ENCODE peak calls at places on chromosomes 12 and 14, in five cellular contexts. I is K562, Z is HepG2, S is HCT116, C is GM12878. M is an unnamed sample.
A peak's percentile ranks its signal among the peaks of the same experiment; 100 is the strongest.

GRCh38 chr12:65825573-65826512 is 1.6 kb downstream of the HMGA2 start:
- DNase-seq in I (no peak), Z (no peak), S (no peak), C (no peak), M (peak; percentile 82)

GRCh38 chr12:26113194-26113654 is 11.6 kb downstream of the BHLHE41 start:
- DNase-seq in I (no peak), Z (no peak), S (no peak), C (no peak), M (peak; percentile 51)

GRCh38 chr12:7101047-7101693 is 7.8 kb downstream of the C1RL start:
- DNase-seq in I (no peak), Z (no peak), S (no peak), C (no peak), M (no peak)

GRCh38 chr12:64670856-64671639 is 60.8 kb downstream of the RASSF3 start:
- DNase-seq in I (no peak), Z (no peak), S (peak; percentile 59), C (no peak), M (no peak)

GRCh38 chr14:71238835-71239234 is 331.6 kb downstream of the PCNX1 start:
- DNase-seq in I (no peak), Z (no peak), S (no peak), C (no peak), M (no peak)

GRCh38 chr14:35883677-35884293 is 57.6 kb downstream of the BRMS1L start:
- DNase-seq in I (peak; percentile 6), Z (peak; percentile 50), S (no peak), C (no peak), M (peak; percentile 63)

GRCh38 chr14:32303865-32304264 is 25.2 kb upstream of the AKAP6 start:
- DNase-seq in I (no peak), Z (peak; percentile 74), S (no peak), C (no peak), M (no peak)

GRCh38 chr14:24416932-24417619 is 12.4 kb downstream of the CBLN3 start:
- DNase-seq in I (no peak), Z (no peak), S (no peak), C (no peak), M (peak; percentile 12)

GRCh38 chr12:71312767-71313375 is 126.7 kb upstream of the LGR5 start:
- DNase-seq in I (no peak), Z (no peak), S (peak; percentile 23), C (no peak), M (no peak)

GRCh38 chr12:130335517-130336392 is 1.9 kb upstream of the PIWIL1 start:
- DNase-seq in I (peak; percentile 52), Z (peak; percentile 52), S (peak; percentile 40), C (peak; percentile 3), M (peak; percentile 74)

GRCh38 chr12:114399664-114400211 is 6.2 kb downstream of the TBX5 start:
- DNase-seq in I (no peak), Z (no peak), S (peak; percentile 62), C (no peak), M (peak; percentile 99)
- TF ChIP-seq EZH2 in I (no peak), Z (peak; percentile 60), S (no peak), C (no peak), M (peak; percentile 76)

GRCh38 chr14:52048132-52048531 is 20.7 kb downstream of the NID2 start:
- DNase-seq in I (no peak), Z (no peak), S (no peak), C (no peak), M (no peak)

GRCh38 chr14:52044791-52045522 is 23.9 kb downstream of the NID2 start:
- DNase-seq in I (no peak), Z (no peak), S (no peak), C (no peak), M (no peak)

GRCh38 chr14:52048641-52049204 is 20.1 kb downstream of the NID2 start:
- DNase-seq in I (no peak), Z (no peak), S (no peak), C (no peak), M (peak; percentile 7)

GRCh38 chr14:52043690-52044089 is 25.2 kb downstream of the NID2 start:
- DNase-seq in I (peak; percentile 28), Z (peak; percentile 21), S (peak; percentile 50), C (no peak), M (peak; percentile 75)

DNA sequence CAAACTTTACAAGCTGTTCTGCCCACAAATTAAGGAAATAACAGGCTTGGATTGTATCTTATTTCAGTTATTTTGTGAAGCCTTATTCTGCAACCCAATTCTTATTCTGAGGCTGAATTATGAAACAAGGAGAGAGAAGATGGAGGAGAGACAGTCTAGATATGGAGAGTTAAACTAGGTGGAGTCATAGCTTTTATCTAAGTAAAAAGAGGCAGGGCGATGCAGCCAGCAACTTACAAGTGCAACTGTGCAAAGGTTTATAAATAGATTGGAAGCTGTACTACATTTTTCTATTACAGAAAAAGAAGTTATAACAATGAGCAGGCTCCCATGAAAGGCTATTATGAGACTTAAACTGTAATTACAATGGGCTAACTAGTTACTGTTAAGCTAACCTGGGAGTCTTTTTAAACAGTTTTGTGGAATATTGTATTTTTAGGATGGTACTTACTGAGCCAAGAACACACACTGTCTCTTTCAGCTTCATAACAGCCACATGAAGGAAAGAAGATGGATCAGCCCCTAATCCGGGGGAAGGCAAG is 22.4 kb downstream of the NID2 start:
- DNase-seq in I (no peak), Z (no peak), S (no peak), C (no peak), M (no peak)
- TF ChIP-seq REST in I (no peak), Z (no peak), S (no peak), C (no peak), M (no peak)

GRCh38 chr14:104583424-104584114 is 4.0 kb downstream of the C14orf180 start:
- DNase-seq in I (no peak), Z (no peak), S (no peak), C (no peak), M (no peak)

GRCh38 chr14:104582649-104583048 is 3.1 kb downstream of the C14orf180 start:
- DNase-seq in I (peak; percentile 48), Z (no peak), S (no peak), C (no peak), M (no peak)

GRCh38 chr14:104586832-104587620 is 7.5 kb downstream of the C14orf180 start:
- DNase-seq in I (no peak), Z (no peak), S (no peak), C (no peak), M (no peak)

GRCh38 chr14:104585966-104586702 is 6.6 kb downstream of the C14orf180 start:
- DNase-seq in I (no peak), Z (no peak), S (no peak), C (no peak), M (no peak)

GRCh38 chr14:104584557-104584956 is 5.0 kb downstream of the C14orf180 start:
- DNase-seq in I (no peak), Z (no peak), S (no peak), C (no peak), M (no peak)
- H3K4me2 ChIP-seq in I (no peak overlapping the region), Z (no peak overlapping the region), S (no peak overlapping the region), C (no peak overlapping the region), M (no peak overlapping the region)

GRCh38 chr14:105475916-105476845 is 1.6 kb downstream of the CRIP2 start:
- DNase-seq in I (no peak), Z (peak; percentile 57), S (no peak), C (no peak), M (peak; percentile 55)
- TF ChIP-seq EZH2 in I (no peak), Z (no peak), S (no peak), C (no peak), M (no peak)

GRCh38 chr12:82725741-82726140 is 39.0 kb downstream of the TMTC2 start:
- DNase-seq in I (no peak), Z (no peak), S (no peak), C (no peak), M (no peak)
- TF ChIP-seq REST in I (no peak), Z (no peak), S (no peak), C (no peak), M (no peak)

GRCh38 chr14:100078997-100079561 is 13.9 kb downstream of the EVL start:
- DNase-seq in I (peak; percentile 56), Z (no peak), S (no peak), C (no peak), M (peak; percentile 63)

GRCh38 chr14:100077441-100077840 is 12.2 kb downstream of the EVL start:
- DNase-seq in I (no peak), Z (no peak), S (no peak), C (no peak), M (no peak)

GRCh38 chr14:100079606-100080005 is 14.4 kb downstream of the EVL start:
- DNase-seq in I (no peak), Z (no peak), S (no peak), C (no peak), M (no peak)

GRCh38 chr14:100076630-100077029 is 11.4 kb downstream of the EVL start:
- DNase-seq in I (peak; percentile 18), Z (no peak), S (no peak), C (no peak), M (no peak)

GRCh38 chr14:100078216-100078780 is 13.1 kb downstream of the EVL start:
- DNase-seq in I (no peak), Z (no peak), S (no peak), C (no peak), M (no peak)
- H3K4me2 ChIP-seq in I (peak overlapping the region; percentile 52), Z (no peak overlapping the region), S (no peak overlapping the region), C (peak overlapping the region; percentile 0), M (no peak overlapping the region)